ENCODE peak calls at places on chromosomes 4 and X, in five cellular contexts. One of them, this sample, is unnamed.

GRCh38 chr4:5547651-5548249 is 160.6 kb downstream of the EVC2 start:
- DNase-seq in heart left ventricle: no peak
- DNase-seq in tibial artery: no peak
- DNase-seq in hepatocyte: no peak
- DNase-seq in GM23248: no peak
- DNase-seq in this sample: no peak

GRCh38 chr4:11397146-11397545 is 31.5 kb downstream of the HS3ST1 start:
- DNase-seq in heart left ventricle: no peak
- DNase-seq in hepatocyte: peak; percentile 17
- DNase-seq in tibial artery: no peak
- DNase-seq in GM23248: no peak
- DNase-seq in this sample: no peak

GRCh38 chrX:49204017-49204416 is 4.0 kb upstream of the SYP start:
- DNase-seq in tibial artery: no peak
- DNase-seq in GM23248: no peak
- DNase-seq in heart left ventricle: no peak
- DNase-seq in hepatocyte: no peak
- DNase-seq in this sample: no peak

GRCh38 chrX:70132244-70132643 is 1.0 kb upstream of the IGBP1 start:
- DNase-seq in heart left ventricle: no peak
- DNase-seq in hepatocyte: no peak
- DNase-seq in GM23248: peak; percentile 4
- DNase-seq in tibial artery: no peak
- DNase-seq in this sample: no peak

GRCh38 chrX:133302775-133303445 is 84.8 kb upstream of the TFDP3 start:
- DNase-seq in tibial artery: no peak
- DNase-seq in hepatocyte: no peak
- DNase-seq in GM23248: no peak
- DNase-seq in heart left ventricle: no peak
- DNase-seq in this sample: no peak

GRCh38 chr4:7395635-7396034 is 39.1 kb downstream of the PSAPL1 start:
- DNase-seq in GM23248: no peak
- DNase-seq in heart left ventricle: peak; percentile 6
- DNase-seq in hepatocyte: no peak
- DNase-seq in tibial artery: no peak
- DNase-seq in this sample: peak; percentile 40

GRCh38 chr4:6492027-6492590 is 19.7 kb upstream of the PPP2R2C start:
- DNase-seq in GM23248: no peak
- DNase-seq in hepatocyte: no peak
- DNase-seq in tibial artery: no peak
- DNase-seq in heart left ventricle: no peak
- DNase-seq in this sample: no peak

GRCh38 chr4:157014621-157015591 is 43.3 kb upstream of the PDGFC start:
- DNase-seq in tibial artery: no peak
- DNase-seq in heart left ventricle: no peak
- DNase-seq in hepatocyte: peak; percentile 7
- DNase-seq in GM23248: peak; percentile 86
- DNase-seq in this sample: peak; percentile 7

GRCh38 chrX:34288782-34289181 is 156.7 kb upstream of the FAM47A start:
- DNase-seq in tibial artery: no peak
- DNase-seq in hepatocyte: no peak
- DNase-seq in heart left ventricle: no peak
- DNase-seq in GM23248: no peak
- DNase-seq in this sample: no peak

GRCh38 chr4:169724251-169724650 is 33.5 kb downstream of the HPF1 start:
- DNase-seq in GM23248: peak; percentile 80
- DNase-seq in heart left ventricle: no peak
- DNase-seq in tibial artery: no peak
- DNase-seq in hepatocyte: no peak
- DNase-seq in this sample: no peak

GRCh38 chr4:81442479-81443085 is 29.1 kb downstream of the RASGEF1B start:
- DNase-seq in tibial artery: no peak
- DNase-seq in heart left ventricle: no peak
- DNase-seq in hepatocyte: no peak
- DNase-seq in GM23248: no peak
- DNase-seq in this sample: no peak

GRCh38 chr4:155666701-155667537 is at the start of gene GUCY1A1:
- DNase-seq in heart left ventricle: peak; percentile 65
- DNase-seq in GM23248: peak; percentile 36
- DNase-seq in tibial artery: peak; percentile 42
- DNase-seq in hepatocyte: peak; percentile 65
- DNase-seq in this sample: no peak

GRCh38 chrX:11754958-11755645 is 2.9 kb upstream of the MSL3 start:
- DNase-seq in hepatocyte: no peak
- DNase-seq in GM23248: no peak
- DNase-seq in tibial artery: no peak
- DNase-seq in heart left ventricle: no peak
- DNase-seq in this sample: no peak
- H3K27ac ChIP-seq in hepatocyte: no peak overlapping the region
- H3K27ac ChIP-seq in GM23248: no peak overlapping the region
- H3K27ac ChIP-seq in tibial artery: no peak overlapping the region
- H3K27ac ChIP-seq in heart left ventricle: no peak overlapping the region
- H3K27ac ChIP-seq in this sample: no peak overlapping the region

GRCh38 chr4:175986-176385 is 51.7 kb downstream of the ZNF718 start:
- DNase-seq in hepatocyte: no peak
- DNase-seq in GM23248: no peak
- DNase-seq in tibial artery: no peak
- DNase-seq in heart left ventricle: no peak
- DNase-seq in this sample: no peak
- H3K9me3 ChIP-seq in hepatocyte: peaks cover 35% of the 10 kb centered on the region
- H3K9me3 ChIP-seq in GM23248: peaks cover 5% of the 10 kb centered on the region
- H3K9me3 ChIP-seq in tibial artery: peaks cover 88% of the 10 kb centered on the region
- H3K9me3 ChIP-seq in heart left ventricle: peaks cover 79% of the 10 kb centered on the region
- H3K9me3 ChIP-seq in this sample: peaks cover 13% of the 10 kb centered on the region

DNA sequence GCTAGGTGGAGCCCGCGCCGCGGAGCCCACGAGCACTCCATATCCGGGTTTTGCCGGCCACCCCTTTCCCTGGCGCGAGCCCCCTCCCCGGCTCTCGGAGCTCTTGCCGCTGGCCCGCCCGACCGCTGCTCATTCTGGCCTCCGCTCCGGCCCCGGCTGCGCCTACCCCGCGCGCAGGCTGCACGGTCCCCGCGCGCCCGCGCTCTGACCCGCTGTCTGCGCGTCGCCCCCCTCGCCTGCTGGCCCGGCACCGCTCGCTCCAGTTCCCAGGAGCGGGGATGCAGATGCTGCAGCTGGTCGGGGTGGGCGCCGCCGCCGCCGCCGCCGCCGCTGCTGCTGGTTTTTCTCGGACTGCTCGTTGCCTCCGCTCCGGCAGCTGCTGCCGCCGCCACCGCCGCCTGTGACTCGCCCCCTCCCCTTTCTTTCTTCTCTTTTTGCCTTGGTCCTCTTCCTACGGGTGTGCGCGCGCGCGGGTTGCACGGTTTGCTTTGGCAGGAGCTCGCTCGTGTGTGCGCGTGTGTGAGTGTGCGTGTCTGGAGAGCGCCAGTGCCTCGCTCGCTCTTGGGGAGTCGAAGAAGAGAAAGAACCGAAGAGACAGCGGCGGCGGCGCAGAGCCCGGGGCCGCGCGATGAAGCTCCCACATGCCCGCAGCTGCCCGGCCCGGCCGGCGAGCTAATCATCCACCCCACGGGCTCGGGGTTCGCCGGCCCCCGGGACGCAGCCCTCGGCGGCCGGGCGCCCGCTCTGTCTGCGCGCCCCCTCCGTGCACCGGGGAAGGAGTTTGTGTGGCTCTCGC is at the start of gene ADGRL3:
- DNase-seq in hepatocyte: peak; percentile 73
- DNase-seq in tibial artery: peak; percentile 30
- DNase-seq in heart left ventricle: peak; percentile 45
- DNase-seq in GM23248: peak; percentile 9
- DNase-seq in this sample: peak; percentile 56
- H3K27ac ChIP-seq in hepatocyte: peak within 1 kb of the TSS; percentile 77
- H3K27ac ChIP-seq in tibial artery: peak within 1 kb of the TSS; percentile 86
- H3K27ac ChIP-seq in heart left ventricle: peak within 1 kb of the TSS; percentile 70
- H3K27ac ChIP-seq in GM23248: no peak within 1 kb of the TSS
- H3K27ac ChIP-seq in this sample: no peak within 1 kb of the TSS

GRCh38 chr4:171875291-171875690 is 62.1 kb downstream of the GALNTL6 start:
- DNase-seq in GM23248: no peak
- DNase-seq in tibial artery: no peak
- DNase-seq in heart left ventricle: no peak
- DNase-seq in hepatocyte: no peak
- DNase-seq in this sample: no peak

GRCh38 chr4:171876636-171877035 is 63.4 kb downstream of the GALNTL6 start:
- DNase-seq in hepatocyte: no peak
- DNase-seq in tibial artery: no peak
- DNase-seq in GM23248: no peak
- DNase-seq in heart left ventricle: no peak
- DNase-seq in this sample: no peak

GRCh38 chr4:171880136-171880535 is 66.9 kb downstream of the GALNTL6 start:
- DNase-seq in heart left ventricle: no peak
- DNase-seq in hepatocyte: peak; percentile 40
- DNase-seq in GM23248: peak; percentile 28
- DNase-seq in tibial artery: no peak
- DNase-seq in this sample: no peak
- H3K9me3 ChIP-seq in heart left ventricle: no peaks in the 10 kb centered on the region
- H3K9me3 ChIP-seq in hepatocyte: no peaks in the 10 kb centered on the region
- H3K9me3 ChIP-seq in GM23248: no peaks in the 10 kb centered on the region
- H3K9me3 ChIP-seq in tibial artery: no peaks in the 10 kb centered on the region
- H3K9me3 ChIP-seq in this sample: no peaks in the 10 kb centered on the region

GRCh38 chr4:124783847-124784246 is 71.3 kb upstream of the ANKRD50 start:
- DNase-seq in hepatocyte: no peak
- DNase-seq in heart left ventricle: no peak
- DNase-seq in GM23248: peak; percentile 50
- DNase-seq in tibial artery: no peak
- DNase-seq in this sample: no peak

DNA sequence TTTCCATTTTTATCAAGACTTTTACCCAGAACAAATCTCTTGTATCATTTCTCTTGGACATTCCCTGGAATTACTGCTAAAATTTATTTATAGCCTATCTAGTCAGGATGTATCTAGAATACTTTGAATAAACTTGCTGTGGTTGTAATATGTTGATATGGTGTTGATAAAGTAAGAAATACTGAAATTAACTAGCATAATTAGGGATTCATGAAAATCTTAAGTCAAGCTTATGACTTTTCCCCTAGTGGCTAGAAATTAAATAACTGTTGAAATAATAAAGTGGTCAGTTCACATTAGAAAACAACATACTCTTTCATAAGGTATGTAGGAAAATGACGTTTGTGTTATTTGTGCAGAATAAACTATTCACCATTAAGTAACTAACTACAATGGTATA is 73.1 kb upstream of the ANKRD50 start:
- DNase-seq in tibial artery: no peak
- DNase-seq in hepatocyte: no peak
- DNase-seq in GM23248: no peak
- DNase-seq in heart left ventricle: no peak
- DNase-seq in this sample: no peak
- H3K27ac ChIP-seq in tibial artery: no peak overlapping the region
- H3K27ac ChIP-seq in hepatocyte: no peak overlapping the region
- H3K27ac ChIP-seq in GM23248: no peak overlapping the region
- H3K27ac ChIP-seq in heart left ventricle: no peak overlapping the region
- H3K27ac ChIP-seq in this sample: no peak overlapping the region